ENCODE peak calls at places on chromosomes 6 and 20, in six cellular contexts. Q is neuronal stem cell, U is H9, C is IMR-90, Z is H1, V is mesendoderm. F is an unnamed sample.

GRCh38 chr6:90175627-90176538 is 120.8 kb downstream of the BACH2 start:
- DNase-seq in Q (no peak), U (no peak), C (no peak), Z (no peak), V (no peak), F (no peak)

GRCh38 chr6:125519367-125519766 is 217.6 kb upstream of the HDDC2 start:
- DNase-seq in Q (no peak), U (no peak), C (no peak), Z (no peak), V (no peak), F (peak)

GRCh38 chr20:51416532-51417244 is 125.8 kb downstream of the NFATC2 start:
- DNase-seq in Q (no peak), U (no peak), C (no peak), Z (no peak), V (no peak), F (no peak)

GRCh38 chr6:168662301-168662936 is 221.4 kb downstream of the SMOC2 start:
- DNase-seq in Q (no peak), U (no peak), C (no peak), Z (no peak), V (no peak), F (no peak)

GRCh38 chr20:49245921-49246740 is 26.9 kb downstream of the DDX27 start:
- DNase-seq in Q (no peak), U (peak), C (peak), Z (no peak), V (peak), F (peak)

GRCh38 chr20:59634435-59635005 is 30.2 kb downstream of the PHACTR3 start:
- DNase-seq in Q (no peak), U (no peak), C (no peak), Z (no peak), V (no peak), F (no peak)

GRCh38 chr20:46400828-46401477 is 5.5 kb downstream of the ELMO2 start:
- DNase-seq in Q (peak), U (no peak), C (peak), Z (no peak), V (peak), F (peak)

GRCh38 chr6:47581591-47581990 is 104.0 kb downstream of the CD2AP start:
- DNase-seq in Q (no peak), U (no peak), C (no peak), Z (no peak), V (no peak), F (no peak)

GRCh38 chr6:30359276-30359675 is 14.3 kb downstream of the RPP21 start:
- DNase-seq in Q (no peak), U (no peak), C (no peak), Z (no peak), V (peak), F (no peak)

GRCh38 chr20:6074145-6074561 is 20.3 kb upstream of the LRRN4 start:
- DNase-seq in Q (no peak), U (peak), C (no peak), Z (no peak), V (peak), F (peak)

DNA sequence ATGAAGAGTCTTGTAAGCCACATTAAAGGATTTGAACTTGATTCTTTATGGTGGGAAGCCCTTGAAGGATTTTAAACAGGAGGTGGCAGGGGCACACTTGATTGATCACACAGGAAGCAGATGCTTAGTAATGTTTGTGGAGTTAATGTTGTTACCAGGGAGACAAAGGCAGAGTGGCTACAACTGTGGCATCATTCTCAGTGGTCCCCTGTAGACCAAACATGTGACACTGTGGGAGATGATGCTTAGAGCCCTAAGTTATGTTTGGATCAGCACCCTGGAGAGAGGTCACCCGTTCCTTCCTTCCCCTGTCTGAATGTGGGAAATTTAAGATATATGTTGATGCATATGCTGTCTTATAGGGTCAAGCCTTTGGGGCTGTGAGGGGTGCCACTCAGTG is 53.2 kb downstream of the EIF2S2 start:
- DNase-seq in Q (no peak), U (no peak), C (peak), Z (no peak), V (peak), F (peak)
- H3K4me2 ChIP-seq in Q (no peak), U (no peak), C (no peak), Z (no peak), V (no peak), F (no peak)

GRCh38 chr6:136967874-136968752 is 46.0 kb downstream of the SLC35D3 start:
- DNase-seq in Q (peak), U (peak), C (peak), Z (peak), V (peak), F (peak)
- H2BK15ac ChIP-seq in Q (no peak), U (no peak), C (no peak), Z (no peak), V (no peak), F (no peak)

GRCh38 chr6:156879235-156879995 is 102.2 kb downstream of the ARID1B start:
- DNase-seq in Q (no peak), U (no peak), C (peak), Z (no peak), V (no peak), F (peak)
- H3K4me2 ChIP-seq in Q (no peak), U (no peak), C (peak), Z (no peak), V (no peak), F (no peak)

GRCh38 chr6:154411076-154411475 is 54.5 kb upstream of the IPCEF1 start:
- DNase-seq in Q (no peak), U (no peak), C (no peak), Z (no peak), V (no peak), F (no peak)

GRCh38 chr6:154410215-154410614 is 53.6 kb upstream of the IPCEF1 start:
- DNase-seq in Q (no peak), U (no peak), C (no peak), Z (no peak), V (no peak), F (no peak)

GRCh38 chr6:154410619-154411044 is 54.0 kb upstream of the IPCEF1 start:
- DNase-seq in Q (no peak), U (no peak), C (peak), Z (no peak), V (peak), F (peak)

GRCh38 chr6:154412106-154412820 is 55.7 kb upstream of the IPCEF1 start:
- DNase-seq in Q (no peak), U (no peak), C (peak), Z (no peak), V (no peak), F (no peak)

DNA sequence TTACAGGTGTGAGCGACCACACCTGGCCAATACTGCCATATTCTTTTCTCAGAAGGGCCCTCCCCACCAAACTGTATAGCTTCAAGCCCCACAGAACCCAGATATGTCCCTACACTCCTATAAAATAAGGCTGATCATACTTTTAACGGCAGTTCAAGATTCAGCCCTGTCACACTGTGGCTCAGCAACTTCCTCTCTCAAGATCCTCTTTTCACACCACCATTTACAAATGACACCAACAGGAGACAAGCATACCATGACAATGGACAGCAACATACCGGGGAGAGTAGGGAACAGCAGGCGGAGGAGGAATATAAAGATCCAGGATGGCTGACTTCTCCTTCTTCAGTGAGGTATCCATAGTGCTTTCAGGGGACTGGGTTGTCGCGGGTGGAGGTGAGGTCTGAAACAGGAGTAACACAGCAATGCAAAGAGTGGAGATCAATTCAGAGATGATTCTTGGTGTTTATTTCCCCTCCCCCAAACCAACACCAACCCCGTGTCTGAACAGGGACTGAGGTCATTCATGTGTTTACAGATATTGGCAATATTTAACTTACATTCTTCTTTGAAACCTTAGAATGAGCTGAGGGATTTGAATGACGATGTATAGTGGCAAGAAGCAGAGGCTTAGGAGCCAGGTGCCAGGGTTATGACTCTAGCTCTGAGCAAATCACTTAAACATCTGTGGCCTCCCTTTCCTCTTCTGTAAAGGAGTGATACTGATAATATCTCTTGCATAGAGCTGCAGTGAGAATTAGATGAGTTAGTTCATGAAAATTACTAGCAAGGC is 57.6 kb upstream of the IPCEF1 start:
- DNase-seq in Q (no peak), U (no peak), C (peak), Z (no peak), V (peak), F (peak)
- H2BK15ac ChIP-seq in Q (no peak), U (no peak), C (peak), Z (no peak), V (no peak), F (no peak)

DNA sequence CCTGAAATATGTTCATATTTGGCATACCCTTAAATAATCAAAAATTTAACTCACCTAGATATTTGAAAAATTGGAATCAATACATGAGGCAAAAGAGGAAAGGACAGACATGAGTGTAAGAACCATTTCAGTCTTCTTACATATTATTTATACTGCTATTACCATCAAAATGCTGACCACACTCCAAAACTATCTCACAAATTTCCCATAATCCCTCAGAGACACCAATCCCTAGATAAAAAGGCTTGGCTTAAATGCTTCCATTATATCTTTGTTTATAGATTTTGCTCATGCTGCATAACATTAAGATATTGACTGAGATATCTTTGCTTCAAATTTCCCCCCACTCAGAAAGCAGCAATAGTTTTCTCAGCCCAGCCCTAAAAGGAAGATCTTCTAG is 11.7 kb upstream of the NT5DC1 start:
- DNase-seq in Q (no peak), U (no peak), C (peak), Z (no peak), V (no peak), F (no peak)
- H3K4me2 ChIP-seq in Q (no peak), U (no peak), C (no peak), Z (no peak), V (no peak), F (no peak)

DNA sequence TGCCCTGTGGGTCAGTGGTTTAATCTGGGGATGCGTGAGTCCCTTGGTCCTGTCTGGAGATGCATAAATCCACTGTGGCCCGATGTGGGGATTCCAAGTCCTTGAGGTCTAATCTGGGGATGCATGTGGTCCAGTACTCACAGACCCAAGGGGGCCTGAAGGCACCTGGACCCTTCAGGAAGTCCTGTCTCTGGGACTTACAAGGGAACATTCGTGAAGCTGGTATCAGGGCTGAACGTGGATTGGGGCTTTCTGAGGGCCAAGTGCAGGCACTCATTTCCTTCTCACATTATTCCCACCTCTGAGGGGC is 25.2 kb upstream of the GTSF1L start:
- DNase-seq in Q (no peak), U (no peak), C (no peak), Z (no peak), V (no peak), F (no peak)
- H2BK15ac ChIP-seq in Q (no peak), U (no peak), C (peak), Z (no peak), V (no peak), F (no peak)

F was measured in mesenchymal stem cell.